ENCODE peak calls at places on chromosome 2, in four cellular contexts. W is HepG2, S is SK-N-SH, F is GM12878. Y is an unnamed sample.

GRCh38 chr2:233486357-233486756 is 80.2 kb downstream of the USP40 start:
- DNase-seq in W (no peak), S (no peak), F (no peak), Y (no peak)

GRCh38 chr2:109257653-109258052 is 128.6 kb downstream of the SH3RF3 start:
- DNase-seq in W (no peak), S (no peak), F (no peak), Y (no peak)

GRCh38 chr2:122390406-122390805 is 635.0 kb downstream of the TSN start:
- DNase-seq in W (no peak), S (no peak), F (peak), Y (no peak)

GRCh38 chr2:176137249-176137573 is 7.7 kb downstream of the HOXD8 start:
- DNase-seq in W (no peak), S (no peak), F (no peak), Y (no peak)

GRCh38 chr2:164479460-164479859 is 141.8 kb downstream of the GRB14 start:
- DNase-seq in W (peak), S (peak), F (no peak), Y (no peak)

GRCh38 chr2:237563816-237564215 is 2.6 kb upstream of the PRLH start:
- DNase-seq in W (no peak), S (no peak), F (no peak), Y (no peak)

GRCh38 chr2:206083602-206084467 is 2.1 kb downstream of the INO80D start:
- DNase-seq in W (no peak), S (no peak), F (peak), Y (no peak)

GRCh38 chr2:60793169-60793568 is 37.1 kb downstream of the PAPOLG start:
- DNase-seq in W (no peak), S (no peak), F (no peak), Y (no peak)

GRCh38 chr2:102226612-102227351 is 40.0 kb downstream of the IL1RL2 start:
- DNase-seq in W (no peak), S (no peak), F (no peak), Y (no peak)

GRCh38 chr2:114063346-114063745 is 173.5 kb downstream of the ACTR3 start:
- DNase-seq in W (no peak), S (no peak), F (no peak), Y (no peak)

GRCh38 chr2:210169871-210170441 is 1.3 kb downstream of the KANSL1L start:
- DNase-seq in W (peak), S (no peak), F (peak), Y (no peak)

GRCh38 chr2:118046628-118047210 is 32.8 kb upstream of the CCDC93 start:
- DNase-seq in W (peak), S (peak), F (no peak), Y (peak)

GRCh38 chr2:33518929-33519328 is 42.5 kb downstream of the RASGRP3 start:
- DNase-seq in W (no peak), S (no peak), F (no peak), Y (peak)

GRCh38 chr2:163682695-163683094 is 53.1 kb downstream of the FIGN start:
- DNase-seq in W (peak), S (no peak), F (no peak), Y (peak)

GRCh38 chr2:119531292-119531691 is 7.0 kb upstream of the SCTR start:
- DNase-seq in W (peak), S (no peak), F (no peak), Y (no peak)

GRCh38 chr2:148338544-148338943 is 306.0 kb upstream of the EPC2 start:
- DNase-seq in W (peak), S (no peak), F (no peak), Y (no peak)

GRCh38 chr2:178870703-178871102 is 63.5 kb upstream of the TTN start:
- DNase-seq in W (no peak), S (no peak), F (no peak), Y (no peak)

DNA sequence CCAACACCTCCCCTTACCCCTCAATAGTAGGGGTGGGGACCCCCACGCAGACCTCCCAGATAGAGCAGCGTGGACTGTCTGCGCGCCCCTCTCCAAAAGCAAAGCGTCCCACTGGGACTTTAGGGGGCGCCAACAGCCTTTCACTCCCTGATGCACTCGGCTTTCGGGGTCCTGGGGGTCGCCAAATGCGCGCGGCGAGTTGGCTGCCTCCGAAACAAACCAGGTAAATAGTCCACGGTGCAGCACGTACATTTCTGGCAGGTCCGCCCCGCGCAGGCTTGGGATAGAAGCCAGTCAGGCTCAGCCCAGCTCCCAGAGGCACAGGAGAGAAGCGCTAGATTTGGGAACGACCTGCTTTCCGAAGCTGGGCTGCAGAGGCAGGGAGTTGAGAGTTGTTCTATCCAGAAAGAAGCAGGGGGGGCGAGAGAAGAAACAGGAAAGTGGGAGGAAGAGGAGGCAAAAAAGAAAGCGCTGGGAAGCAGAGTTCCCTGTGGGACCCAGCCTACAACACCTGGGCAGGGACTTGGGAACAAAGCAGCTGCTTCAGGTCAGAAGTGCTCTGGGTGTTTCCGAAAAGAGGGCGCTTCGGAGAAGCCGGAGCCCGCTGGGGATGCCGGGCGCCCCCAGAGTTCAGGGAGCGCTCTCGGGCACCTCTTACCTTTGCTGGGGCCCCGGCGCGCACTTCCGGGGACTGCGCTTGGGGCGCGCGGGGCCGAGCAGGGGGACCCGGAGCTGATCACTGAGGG is 544 bp downstream of the EVA1A start:
- DNase-seq in W (no peak), S (peak), F (no peak), Y (peak)
- TF ChIP-seq PBX3 in W (no peak), S (no peak), F (no peak), Y (no peak)

DNA sequence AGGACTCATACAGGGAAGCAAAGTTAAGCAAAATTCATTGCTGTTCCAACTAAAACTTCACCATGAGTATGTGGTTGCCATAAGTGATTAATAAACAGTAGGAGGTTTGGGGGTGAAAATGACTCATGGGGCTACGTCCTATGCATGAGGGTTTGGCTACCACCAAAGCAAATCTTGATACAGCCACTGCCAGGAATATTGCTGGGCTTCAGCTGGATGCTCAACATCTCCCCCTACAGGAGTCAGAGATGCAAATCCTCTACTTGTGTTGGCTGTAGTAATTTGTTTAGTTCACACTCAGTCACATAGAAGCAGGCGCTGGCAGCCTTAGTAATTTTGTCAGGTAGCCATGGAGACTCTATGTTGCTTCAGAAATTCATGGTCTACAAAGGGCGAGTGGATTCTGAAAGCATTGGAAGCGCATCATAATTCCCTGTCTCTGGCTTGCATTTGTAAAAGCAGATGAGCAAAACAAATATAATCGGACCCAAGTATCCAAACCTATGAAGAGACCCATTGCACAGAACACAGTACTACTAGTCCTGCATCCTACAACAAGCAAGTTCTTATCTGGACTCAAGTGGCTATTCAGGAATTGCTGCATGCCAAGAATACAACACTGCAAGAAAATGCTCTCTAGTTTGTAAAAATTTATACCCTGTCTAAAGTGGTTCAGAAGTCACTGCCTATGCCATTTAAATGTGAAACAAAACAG is 76.0 kb downstream of the CD28 start:
- DNase-seq in W (peak), S (peak), F (no peak), Y (peak)
- TF ChIP-seq PBX3 in W (no peak), S (peak), F (no peak), Y (no peak)

GRCh38 chr2:168118733-168119518 is 128.5 kb downstream of the STK39 start:
- DNase-seq in W (peak), S (peak), F (no peak), Y (peak)

GRCh38 chr2:168120730-168121129 is 126.7 kb downstream of the STK39 start:
- DNase-seq in W (no peak), S (no peak), F (no peak), Y (no peak)

GRCh38 chr2:168116448-168116847 is 130.9 kb downstream of the STK39 start:
- DNase-seq in W (peak), S (no peak), F (no peak), Y (no peak)

GRCh38 chr2:168120310-168120709 is 127.1 kb downstream of the STK39 start:
- DNase-seq in W (no peak), S (no peak), F (no peak), Y (no peak)

GRCh38 chr2:168119519-168120141 is 127.8 kb downstream of the STK39 start:
- DNase-seq in W (peak), S (no peak), F (no peak), Y (no peak)
- TF ChIP-seq PBX3 in W (no peak), S (no peak), F (no peak), Y (no peak)

GRCh38 chr2:200963129-200963917 is at the start of gene ORC2:
- DNase-seq in W (peak), S (peak), F (peak), Y (peak)

GRCh38 chr2:200968162-200968561 is 4.7 kb upstream of the ORC2 start:
- DNase-seq in W (peak), S (no peak), F (no peak), Y (no peak)

GRCh38 chr2:200964498-200964897 is 1.0 kb upstream of the ORC2 start:
- DNase-seq in W (no peak), S (no peak), F (no peak), Y (no peak)

GRCh38 chr2:200966770-200967169 is 3.3 kb upstream of the ORC2 start:
- DNase-seq in W (no peak), S (no peak), F (peak), Y (peak)

GRCh38 chr2:200962821-200963128 is 685 bp downstream of the ORC2 start:
- DNase-seq in W (no peak), S (no peak), F (no peak), Y (peak)
- TF ChIP-seq PBX3 in W (no peak), S (no peak), F (no peak), Y (no peak)